ENCODE peak calls at places on chromosomes 11 and 22, in four cellular contexts. One of them, this sample, is unnamed.

GRCh38 chr11:61035086-61035835 is 63.8 kb downstream of the CD6 start:
- DNase-seq in WTC11: no peak
- DNase-seq in K562: no peak
- DNase-seq in GM12878: no peak
- DNase-seq in this sample: no peak

GRCh38 chr11:7303146-7303545 is 51.4 kb downstream of the SYT9 start:
- DNase-seq in K562: no peak
- DNase-seq in WTC11: no peak
- DNase-seq in GM12878: no peak
- DNase-seq in this sample: no peak

GRCh38 chr22:45999379-45999971 is 22.5 kb upstream of the WNT7B start:
- DNase-seq in WTC11: no peak
- DNase-seq in K562: no peak
- DNase-seq in GM12878: no peak
- DNase-seq in this sample: no peak

GRCh38 chr11:57527056-57527631 is 3.4 kb downstream of the TIMM10 start:
- DNase-seq in K562: peak; percentile 83
- DNase-seq in GM12878: no peak
- DNase-seq in WTC11: peak; percentile 86
- DNase-seq in this sample: peak; percentile 64

GRCh38 chr11:57556041-57556440 is 11.4 kb downstream of the UBE2L6 start:
- DNase-seq in K562: no peak
- DNase-seq in WTC11: no peak
- DNase-seq in GM12878: no peak
- DNase-seq in this sample: no peak

GRCh38 chr11:35282226-35282882 is 137.0 kb downstream of the SLC1A2 start:
- DNase-seq in WTC11: no peak
- DNase-seq in GM12878: no peak
- DNase-seq in K562: peak; percentile 3
- DNase-seq in this sample: no peak

GRCh38 chr22:43404673-43405385 is 7.0 kb upstream of the MPPED1 start:
- DNase-seq in K562: no peak
- DNase-seq in GM12878: no peak
- DNase-seq in WTC11: no peak
- DNase-seq in this sample: no peak

GRCh38 chr11:47551086-47551485 is 1.8 kb downstream of the CELF1 start:
- DNase-seq in K562: peak; percentile 64
- DNase-seq in GM12878: no peak
- DNase-seq in WTC11: no peak
- DNase-seq in this sample: peak; percentile 57

GRCh38 chr11:131033151-131033651 is 116.9 kb upstream of the SNX19 start:
- DNase-seq in WTC11: peak; percentile 23
- DNase-seq in GM12878: no peak
- DNase-seq in K562: peak; percentile 43
- DNase-seq in this sample: peak; percentile 18

GRCh38 chr11:128830836-128831780 is 36.0 kb downstream of the KCNJ1 start:
- DNase-seq in K562: peak; percentile 76
- DNase-seq in WTC11: peak; percentile 89
- DNase-seq in GM12878: peak; percentile 69
- DNase-seq in this sample: peak; percentile 62

GRCh38 chr22:37545703-37546435 is 14.4 kb upstream of the CDC42EP1 start:
- DNase-seq in K562: no peak
- DNase-seq in WTC11: peak; percentile 92
- DNase-seq in GM12878: no peak
- DNase-seq in this sample: peak; percentile 91

GRCh38 chr11:7696424-7696823 is 9.9 kb downstream of the OVCH2 start:
- DNase-seq in WTC11: no peak
- DNase-seq in K562: no peak
- DNase-seq in GM12878: no peak
- DNase-seq in this sample: no peak

GRCh38 chr22:30015229-30015797 is 65.0 kb upstream of the HORMAD2 start:
- DNase-seq in K562: no peak
- DNase-seq in WTC11: no peak
- DNase-seq in GM12878: no peak
- DNase-seq in this sample: no peak

GRCh38 chr11:92180226-92180625 is 44.4 kb upstream of the FAT3 start:
- DNase-seq in WTC11: no peak
- DNase-seq in K562: no peak
- DNase-seq in GM12878: no peak
- DNase-seq in this sample: no peak

GRCh38 chr11:71446942-71447688 is 1.1 kb downstream of the DHCR7 start:
- DNase-seq in GM12878: no peak
- DNase-seq in K562: no peak
- DNase-seq in WTC11: no peak
- DNase-seq in this sample: peak; percentile 73

GRCh38 chr11:129968611-129969419 is 33.8 kb downstream of the PRDM10 start:
- DNase-seq in WTC11: no peak
- DNase-seq in K562: no peak
- DNase-seq in GM12878: no peak
- DNase-seq in this sample: no peak

GRCh38 chr22:43378011-43378704 is 33.7 kb upstream of the MPPED1 start:
- DNase-seq in GM12878: peak; percentile 63
- DNase-seq in WTC11: no peak
- DNase-seq in K562: no peak
- DNase-seq in this sample: peak; percentile 97

GRCh38 chr11:77130763-77131513 is 2.9 kb downstream of the MYO7A start:
- DNase-seq in K562: no peak
- DNase-seq in WTC11: no peak
- DNase-seq in GM12878: no peak
- DNase-seq in this sample: peak; percentile 82

GRCh38 chr11:63869171-63869591 is 30.3 kb downstream of the MARK2 start:
- DNase-seq in GM12878: no peak
- DNase-seq in K562: no peak
- DNase-seq in WTC11: no peak
- DNase-seq in this sample: no peak

GRCh38 chr11:112086422-112087191 is at the start of the genes SDHD and TIMM8B:
- DNase-seq in K562: peak; percentile 98
- DNase-seq in GM12878: peak; percentile 93
- DNase-seq in WTC11: peak; percentile 95
- DNase-seq in this sample: peak; percentile 96

GRCh38 chr11:1762537-1763302 is 1.0 kb downstream of the CTSD start:
- DNase-seq in WTC11: no peak
- DNase-seq in K562: peak; percentile 83
- DNase-seq in GM12878: no peak
- DNase-seq in this sample: peak; percentile 83

GRCh38 chr11:118911880-118912741 is 13.6 kb downstream of the BCL9L start:
- DNase-seq in GM12878: no peak
- DNase-seq in WTC11: peak; percentile 86
- DNase-seq in K562: peak; percentile 94
- DNase-seq in this sample: peak; percentile 83

GRCh38 chr11:11946878-11947277 is 61.5 kb downstream of the DKK3 start:
- DNase-seq in WTC11: no peak
- DNase-seq in GM12878: no peak
- DNase-seq in K562: no peak
- DNase-seq in this sample: no peak

GRCh38 chr11:11948242-11948947 is 60.0 kb downstream of the DKK3 start:
- DNase-seq in WTC11: no peak
- DNase-seq in GM12878: no peak
- DNase-seq in K562: no peak
- DNase-seq in this sample: peak; percentile 63

GRCh38 chr11:11947825-11948224 is 60.6 kb downstream of the DKK3 start:
- DNase-seq in GM12878: no peak
- DNase-seq in WTC11: no peak
- DNase-seq in K562: no peak
- DNase-seq in this sample: no peak

GRCh38 chr11:11944444-11944843 is 64.0 kb downstream of the DKK3 start:
- DNase-seq in K562: no peak
- DNase-seq in GM12878: no peak
- DNase-seq in WTC11: no peak
- DNase-seq in this sample: no peak

GRCh38 chr11:11946180-11946579 is 62.2 kb downstream of the DKK3 start:
- DNase-seq in WTC11: no peak
- DNase-seq in K562: no peak
- DNase-seq in GM12878: no peak
- DNase-seq in this sample: no peak
- TF ChIP-seq TCF7 in WTC11: no peak
- TF ChIP-seq TCF7 in K562: no peak
- TF ChIP-seq TCF7 in GM12878: no peak
- TF ChIP-seq TCF7 in this sample: no peak

GRCh38 chr22:36364255-36365019 is 23.3 kb downstream of the MYH9 start:
- DNase-seq in K562: no peak
- DNase-seq in WTC11: no peak
- DNase-seq in GM12878: no peak
- DNase-seq in this sample: no peak

GRCh38 chr22:36367066-36367465 is 20.7 kb downstream of the MYH9 start:
- DNase-seq in GM12878: no peak
- DNase-seq in WTC11: no peak
- DNase-seq in K562: no peak
- DNase-seq in this sample: no peak

GRCh38 chr22:36367479-36367878 is 20.3 kb downstream of the MYH9 start:
- DNase-seq in WTC11: no peak
- DNase-seq in K562: no peak
- DNase-seq in GM12878: no peak
- DNase-seq in this sample: no peak

GRCh38 chr22:36365020-36365411 is 22.8 kb downstream of the MYH9 start:
- DNase-seq in GM12878: no peak
- DNase-seq in K562: peak; percentile 82
- DNase-seq in WTC11: no peak
- DNase-seq in this sample: no peak

GRCh38 chr22:36366291-36366708 is 21.5 kb downstream of the MYH9 start:
- DNase-seq in K562: no peak
- DNase-seq in WTC11: no peak
- DNase-seq in GM12878: no peak
- DNase-seq in this sample: no peak
- TF ChIP-seq TCF7 in K562: no peak
- TF ChIP-seq TCF7 in WTC11: no peak
- TF ChIP-seq TCF7 in GM12878: no peak
- TF ChIP-seq TCF7 in this sample: no peak

GRCh38 chr11:113951487-113951886 is 23.4 kb upstream of the HTR3A start:
- DNase-seq in K562: no peak
- DNase-seq in WTC11: no peak
- DNase-seq in GM12878: no peak
- DNase-seq in this sample: no peak
- TF ChIP-seq TCF7 in K562: no peak
- TF ChIP-seq TCF7 in WTC11: no peak
- TF ChIP-seq TCF7 in GM12878: no peak
- TF ChIP-seq TCF7 in this sample: no peak

DNA sequence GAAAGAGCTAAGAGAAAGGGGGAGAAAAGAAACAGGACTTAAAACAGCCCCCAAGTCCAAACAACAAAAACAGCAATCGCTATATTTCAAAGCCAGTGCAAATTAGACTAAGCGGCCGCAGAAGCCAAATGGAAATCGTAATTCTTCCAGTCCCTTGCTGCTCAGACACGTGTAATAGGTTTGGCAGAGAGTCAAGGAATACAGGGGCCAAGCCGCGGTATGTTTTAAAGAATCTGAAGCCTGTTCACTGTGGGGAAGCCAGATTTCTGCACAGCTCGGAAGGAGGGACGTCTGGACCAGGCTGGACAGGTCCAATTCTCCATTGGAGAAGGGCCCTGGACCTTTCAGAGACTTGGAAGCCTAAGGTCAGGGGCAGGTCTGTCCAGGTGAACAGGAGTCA is 265.7 kb upstream of the ISX start:
- DNase-seq in K562: no peak
- DNase-seq in WTC11: no peak
- DNase-seq in GM12878: no peak
- DNase-seq in this sample: no peak
- TF ChIP-seq TCF7 in K562: no peak
- TF ChIP-seq TCF7 in WTC11: no peak
- TF ChIP-seq TCF7 in GM12878: no peak
- TF ChIP-seq TCF7 in this sample: no peak

DNA sequence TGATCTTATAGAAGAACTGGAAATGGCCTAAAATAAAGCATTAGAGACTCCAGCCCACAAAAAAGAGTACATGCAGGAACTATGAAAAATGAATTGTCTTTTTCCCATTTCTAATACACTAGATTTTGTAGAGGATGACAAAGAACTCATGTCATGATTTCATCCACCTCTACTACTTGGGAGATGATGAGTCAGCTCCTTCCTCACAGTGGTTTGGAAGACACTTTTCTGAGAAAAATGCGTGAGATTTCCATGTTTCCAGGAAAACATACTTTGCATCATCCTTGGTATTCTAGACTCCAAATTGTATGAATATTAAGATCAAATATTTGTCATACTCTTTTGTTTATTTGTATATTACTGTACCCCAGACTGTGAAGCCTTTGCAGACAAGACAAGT is 500.5 kb downstream of the FAM181B start:
- DNase-seq in K562: no peak
- DNase-seq in GM12878: no peak
- DNase-seq in WTC11: no peak
- DNase-seq in this sample: no peak
- TF ChIP-seq TCF7 in K562: no peak
- TF ChIP-seq TCF7 in GM12878: no peak
- TF ChIP-seq TCF7 in WTC11: no peak
- TF ChIP-seq TCF7 in this sample: no peak

GRCh38 chr11:17747131-17747955 is 12.8 kb downstream of the KCNC1 start:
- DNase-seq in WTC11: no peak
- DNase-seq in GM12878: no peak
- DNase-seq in K562: no peak
- DNase-seq in this sample: no peak
- TF ChIP-seq TCF7 in WTC11: no peak
- TF ChIP-seq TCF7 in GM12878: no peak
- TF ChIP-seq TCF7 in K562: no peak
- TF ChIP-seq TCF7 in this sample: no peak